ENCODE peak calls at places on chromosomes 16 and 17, in four cellular contexts. Z is neuronal stem cell, S is A549, K is ovary. A is an unnamed sample. For H3K9me3 and H3K4me1, the result is how much of the 10 kb centered on the place peaks cover.

GRCh38 chr17:75367312-75367711 is 38.2 kb downstream of the GRB2 start:
- DNase-seq in S (peak), Z (no peak), K (no peak), A (no peak)

GRCh38 chr16:83774066-83774465 is 33.7 kb upstream of the HSBP1 start:
- DNase-seq in Z (no peak), S (no peak), K (no peak), A (no peak)

GRCh38 chr17:19345067-19345460 is 17.5 kb downstream of the B9D1 start:
- DNase-seq in S (no peak), K (peak), Z (no peak), A (no peak)

GRCh38 chr16:50742521-50743150 is 750 bp downstream of the CYLD start:
- DNase-seq in K (peak), S (no peak), Z (no peak), A (no peak)

GRCh38 chr16:20995711-20996110 is 95.1 kb downstream of the LYRM1 start:
- DNase-seq in K (no peak), S (no peak), Z (no peak), A (peak)

GRCh38 chr16:4494746-4495490 is 18.7 kb downstream of the HMOX2 start:
- DNase-seq in S (no peak), K (no peak), Z (no peak), A (no peak)

GRCh38 chr16:23534868-23535860 is 22.0 kb downstream of the EARS2 start:
- DNase-seq in S (no peak), K (no peak), Z (no peak), A (no peak)

GRCh38 chr17:80892900-80893603 is 98.6 kb upstream of the CHMP6 start:
- DNase-seq in Z (no peak), S (peak), K (no peak), A (no peak)

GRCh38 chr17:31623990-31624389 is 232.5 kb downstream of the RAB11FIP4 start:
- DNase-seq in S (no peak), Z (no peak), K (no peak), A (no peak)
- H3K9me3 ChIP-seq in S (under half), Z (under half), K (under half), A (under half)

DNA sequence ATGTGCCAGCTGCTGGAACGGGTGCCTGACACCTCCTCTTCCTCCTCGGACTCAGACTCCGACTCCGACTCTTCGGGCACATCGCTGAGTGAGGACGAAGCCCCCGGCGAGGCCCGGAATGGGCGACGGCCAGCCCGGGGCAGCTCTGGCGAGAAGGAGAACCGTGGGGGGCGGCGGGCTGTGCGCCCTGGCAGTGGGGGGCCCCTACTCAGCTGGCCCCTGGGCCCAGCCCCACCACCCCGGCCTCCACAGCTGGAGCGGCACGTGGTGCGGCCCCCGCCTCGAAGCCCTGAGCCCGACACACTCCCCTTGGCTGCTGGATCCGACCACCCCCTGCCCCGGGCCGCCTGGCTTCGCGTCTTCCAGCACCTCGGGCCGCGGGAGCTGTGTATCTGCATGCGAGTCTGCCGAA is 6.8 kb downstream of the FBXL19 start:
- DNase-seq in K (no peak), Z (no peak), S (no peak), A (no peak)
- H3K27ac ChIP-seq in K (no peak), Z (no peak), S (no peak), A (no peak)

DNA sequence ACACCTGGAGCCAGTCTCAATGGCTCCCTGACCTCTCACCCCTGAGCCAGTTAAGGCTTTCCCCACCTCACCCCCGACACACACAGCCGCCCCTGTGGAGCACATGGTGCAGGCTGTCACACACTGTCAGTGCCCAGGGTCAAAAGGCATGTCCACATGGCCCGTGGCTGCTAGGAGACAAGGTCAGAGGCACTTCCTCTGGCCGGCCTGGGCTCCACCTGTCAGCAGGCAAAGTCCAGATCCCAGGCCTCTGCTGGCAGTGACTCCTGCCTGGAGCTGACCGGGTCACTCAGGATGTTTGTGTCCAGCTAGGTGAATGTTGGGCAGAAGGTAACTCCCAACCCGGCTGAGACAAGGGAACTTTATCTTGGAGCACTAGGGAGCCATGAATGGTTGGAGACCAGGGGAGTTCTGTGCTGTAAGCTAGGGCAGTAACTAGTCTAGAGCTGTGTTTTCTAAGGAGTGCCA is 6.0 kb downstream of the SREBF1 start:
- DNase-seq in K (no peak), S (no peak), Z (no peak), A (no peak)
- H3K4me1 ChIP-seq in K (under half), S (half or more), Z (under half), A (under half)

DNA sequence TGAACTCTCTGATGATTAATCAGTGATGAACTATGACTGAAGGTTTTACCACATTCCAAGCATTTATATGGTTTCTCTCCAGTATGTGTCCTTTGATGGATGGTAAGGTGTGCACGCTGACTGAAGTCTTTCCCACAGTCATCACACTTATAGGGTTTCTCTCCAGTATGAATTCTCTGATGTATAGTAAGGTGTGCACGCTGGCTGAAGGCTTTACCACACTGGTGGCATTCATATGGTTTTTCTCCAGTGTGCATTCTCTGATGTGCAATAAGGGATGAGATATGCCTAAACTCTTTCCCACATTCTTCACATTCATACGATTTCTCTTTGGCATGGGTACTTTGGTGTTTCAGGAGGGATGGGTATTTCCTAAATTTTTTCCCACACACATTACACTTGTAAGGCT is 16.4 kb downstream of the ZNF287 start:
- DNase-seq in S (no peak), K (no peak), Z (no peak), A (no peak)
- H3K9me3 ChIP-seq in S (half or more), K (under half), Z (half or more), A (under half)

GRCh38 chr16:11684231-11685025 is 16.2 kb downstream of the SNN start:
- DNase-seq in Z (no peak), S (no peak), K (no peak), A (no peak)
- H3K27ac ChIP-seq in Z (no peak), S (no peak), K (no peak), A (no peak)

GRCh38 chr16:86563489-86564345 is 2.9 kb upstream of the FOXC2 start:
- DNase-seq in K (peak), S (peak), Z (peak), A (peak)
- H3K4me1 ChIP-seq in K (under half), S (under half), Z (under half), A (under half)

GRCh38 chr16:63813862-63814261 is 1308.0 kb downstream of the CDH11 start:
- DNase-seq in K (no peak), S (no peak), Z (no peak), A (no peak)

GRCh38 chr16:63816304-63816703 is 1305.6 kb downstream of the CDH11 start:
- DNase-seq in Z (no peak), S (no peak), K (no peak), A (no peak)
- H3K9me3 ChIP-seq in Z (under half), S (under half), K (under half), A (under half)

DNA sequence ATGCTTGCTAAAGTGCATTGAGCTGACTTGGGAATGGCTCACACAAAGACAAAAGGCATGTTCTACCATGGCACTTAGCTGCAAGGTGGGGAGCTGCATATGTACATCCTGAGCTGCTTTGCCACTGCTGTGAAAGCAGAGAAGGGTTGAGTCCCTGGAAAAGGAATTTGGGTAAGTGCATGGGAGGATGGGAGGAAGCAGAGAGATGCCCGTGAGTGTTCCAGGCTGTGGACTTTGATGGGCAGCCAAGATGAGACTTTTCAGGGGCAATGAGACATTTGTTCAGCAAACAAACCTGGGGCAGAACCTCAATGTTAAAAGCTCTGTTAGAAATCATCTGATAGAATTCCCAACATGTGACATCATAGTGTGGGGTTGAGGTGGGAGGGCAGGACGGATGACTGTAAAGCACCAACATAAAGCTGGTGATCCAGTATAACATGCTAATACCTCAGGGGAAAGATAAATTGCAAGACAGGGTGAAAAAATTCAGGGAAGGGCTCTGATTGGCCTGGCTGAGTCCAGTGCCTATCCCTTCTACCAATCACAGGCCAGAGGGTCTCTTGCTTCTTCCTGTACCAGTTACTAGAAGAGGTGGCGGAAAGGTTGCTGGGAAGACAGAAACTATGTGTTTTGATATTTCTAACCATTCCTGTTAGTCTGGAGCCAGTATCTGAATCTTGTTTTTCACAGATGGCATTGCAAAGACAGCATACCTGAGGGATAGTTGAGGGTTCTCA is 163.2 kb downstream of the UTP18 start:
- DNase-seq in Z (no peak), K (no peak), S (peak), A (no peak)
- H3K27ac ChIP-seq in Z (no peak), K (no peak), S (peak), A (no peak)